ENCODE peak calls at places on chromosomes 3 and 15, in five cellular contexts. Z, C, T, G and K are unnamed samples.

GRCh38 chr3:170809021-170809974 is 60.7 kb downstream of the RPL22L1 start:
- DNase-seq in Z (no peak), C (peak; percentile 25), T (peak; percentile 41), G (peak; percentile 82), K (no peak)

GRCh38 chr3:67094167-67094566 is 96.1 kb downstream of the KBTBD8 start:
- DNase-seq in Z (no peak), C (no peak), T (no peak), G (peak; percentile 22), K (no peak)

GRCh38 chr15:94791516-94791915 is 560.2 kb downstream of the MCTP2 start:
- DNase-seq in Z (no peak), C (no peak), T (no peak), G (no peak), K (no peak)

GRCh38 chr3:4948395-4948794 is 30.8 kb upstream of the BHLHE40 start:
- DNase-seq in Z (no peak), C (no peak), T (no peak), G (no peak), K (peak; percentile 5)

GRCh38 chr3:182389041-182389815 is 404.1 kb upstream of the ATP11B start:
- DNase-seq in Z (no peak), C (no peak), T (no peak), G (no peak), K (no peak)

GRCh38 chr3:133489466-133490085 is 83.9 kb upstream of the CDV3 start:
- DNase-seq in Z (no peak), C (no peak), T (no peak), G (no peak), K (no peak)

GRCh38 chr3:119359476-119359998 is 65.4 kb downstream of the ARHGAP31 start:
- DNase-seq in Z (no peak), C (no peak), T (no peak), G (no peak), K (no peak)

GRCh38 chr15:61459785-61460707 is 230.9 kb upstream of the RORA start:
- DNase-seq in Z (no peak), C (no peak), T (no peak), G (peak; percentile 54), K (no peak)

GRCh38 chr15:90038639-90039095 is 37.5 kb downstream of the ZNF710 start:
- DNase-seq in Z (no peak), C (no peak), T (no peak), G (no peak), K (no peak)

GRCh38 chr3:62238003-62238402 is 135.3 kb downstream of the FEZF2 start:
- DNase-seq in Z (no peak), C (no peak), T (peak; percentile 18), G (no peak), K (no peak)

GRCh38 chr3:64290864-64291263 is 65.6 kb upstream of the PRICKLE2 start:
- DNase-seq in Z (no peak), C (no peak), T (no peak), G (peak; percentile 22), K (no peak)

GRCh38 chr3:171790898-171791694 is 19.2 kb downstream of the PLD1 start:
- DNase-seq in Z (no peak), C (no peak), T (no peak), G (peak; percentile 75), K (no peak)

GRCh38 chr15:56149071-56149470 is 94.6 kb downstream of the RFX7 start:
- DNase-seq in Z (no peak), C (no peak), T (no peak), G (peak; percentile 49), K (no peak)

GRCh38 chr3:194481103-194481502 is 5.7 kb downstream of the ATP13A3 start:
- DNase-seq in Z (no peak), C (no peak), T (no peak), G (peak; percentile 81), K (no peak)

GRCh38 chr3:94615275-94616065 is 552.6 kb downstream of the NSUN3 start:
- DNase-seq in Z (no peak), C (no peak), T (no peak), G (no peak), K (no peak)

GRCh38 chr3:131988209-131988608 is 46.6 kb downstream of the CPNE4 start:
- DNase-seq in Z (no peak), C (no peak), T (no peak), G (no peak), K (no peak)

DNA sequence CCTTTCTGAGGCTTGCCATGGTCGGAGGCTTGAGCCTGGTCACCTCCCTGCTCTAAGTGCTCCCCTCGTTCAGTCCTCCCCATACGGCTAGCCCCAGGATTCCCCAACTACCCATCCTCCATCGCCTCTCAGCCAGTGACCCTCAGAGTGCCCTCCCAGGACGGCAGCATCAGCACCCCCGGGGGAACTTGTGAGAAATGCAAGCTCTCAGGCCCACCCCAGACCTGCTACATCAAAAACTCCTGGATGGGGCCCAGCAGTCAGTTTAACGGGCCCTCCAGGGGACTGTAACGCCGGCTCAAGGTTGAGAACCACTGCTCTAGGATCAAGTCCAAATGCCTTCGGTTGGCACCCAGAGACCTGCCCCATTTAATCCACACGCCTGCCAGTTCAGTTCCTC is 6.9 kb downstream of the ADAMTS17 start:
- DNase-seq in Z (no peak), C (no peak), T (no peak), G (no peak), K (no peak)
- TF ChIP-seq CTCF in Z (no peak), C (no peak), T (no peak), G (no peak), K (no peak)

DNA sequence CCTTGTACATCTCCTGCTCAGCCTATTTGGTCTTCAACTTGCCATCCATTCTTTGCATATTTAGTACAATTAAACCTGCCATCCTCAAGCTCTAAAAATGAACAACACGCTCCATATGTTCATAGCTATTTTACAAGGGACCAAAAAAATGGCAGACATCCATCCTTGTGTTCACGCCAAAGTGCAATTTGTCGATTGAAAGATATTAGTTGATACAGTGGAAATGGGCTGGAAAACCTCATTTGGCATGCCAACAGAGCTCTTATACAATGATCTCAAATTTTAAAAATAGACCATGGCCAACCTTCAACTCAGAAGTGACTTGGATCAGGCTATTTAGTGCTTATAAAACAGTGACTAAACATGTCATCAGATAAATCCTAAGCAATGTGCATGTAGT is 413.6 kb upstream of the ARL6 start:
- DNase-seq in Z (no peak), C (no peak), T (no peak), G (no peak), K (no peak)
- H3K4me3 ChIP-seq in Z (no peak overlapping the region), C (no peak overlapping the region), T (no peak overlapping the region), G (no peak overlapping the region), K (no peak overlapping the region)

GRCh38 chr3:139585820-139586219 is 46.3 kb upstream of the RBP1 start:
- DNase-seq in Z (no peak), C (no peak), T (peak; percentile 5), G (no peak), K (no peak)

GRCh38 chr3:139586420-139587017 is 47.0 kb upstream of the RBP1 start:
- DNase-seq in Z (no peak), C (no peak), T (peak; percentile 41), G (no peak), K (no peak)

GRCh38 chr3:139588450-139588849 is 48.9 kb upstream of the RBP1 start:
- DNase-seq in Z (no peak), C (peak; percentile 20), T (no peak), G (no peak), K (no peak)
- TF ChIP-seq CTCF in Z (peak; percentile 20), C (peak; percentile 16), T (no peak), G (no peak), K (no peak)

DNA sequence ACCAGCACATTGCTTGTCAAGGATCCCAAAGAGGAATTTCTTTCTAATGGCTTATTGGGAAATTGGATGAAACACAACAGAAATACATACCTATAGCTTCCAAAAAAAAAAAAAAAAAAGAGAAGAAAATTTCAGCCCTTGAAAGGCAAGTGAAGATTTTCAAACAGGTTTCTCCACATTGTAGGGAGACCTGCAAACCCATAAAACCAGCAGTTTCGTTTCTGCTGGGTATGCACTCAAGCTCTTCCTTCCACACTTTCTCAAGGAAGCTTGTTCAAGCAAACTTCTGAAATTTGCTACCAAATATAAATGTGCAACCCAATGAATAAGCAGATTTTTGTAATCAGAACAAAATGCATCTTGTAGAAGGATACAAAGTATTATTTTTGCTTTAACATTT is 15.9 kb upstream of the SH3BP5 start:
- DNase-seq in Z (no peak), C (no peak), T (no peak), G (no peak), K (no peak)
- H3K4me3 ChIP-seq in Z (no peak overlapping the region), C (no peak overlapping the region), T (no peak overlapping the region), G (no peak overlapping the region), K (no peak overlapping the region)